ENCODE peak calls at places on chromosomes 13 and 19, in seven cellular contexts. A, J, O, Q, X, L and N are unnamed samples.

GRCh38 chr13:83895994-83896580 is 13.8 kb upstream of the SLITRK1 start:
- DNase-seq in A (no peak), J (no peak), O (no peak), Q (no peak), X (no peak), L (no peak), N (no peak)

GRCh38 chr19:10593820-10594637 is 6.9 kb upstream of the AP1M2 start:
- DNase-seq in A (no peak), J (no peak), O (no peak), Q (no peak), X (peak), L (no peak), N (no peak)

GRCh38 chr19:12884926-12885748 is 1.9 kb downstream of the KLF1 start:
- DNase-seq in A (no peak), J (peak), O (peak), Q (peak), X (peak), L (peak), N (peak)

GRCh38 chr13:105997436-105998232 is 537.8 kb downstream of the EFNB2 start:
- DNase-seq in A (no peak), J (no peak), O (no peak), Q (no peak), X (no peak), L (no peak), N (no peak)

GRCh38 chr19:14550201-14550754 is 20.9 kb downstream of the TECR start:
- DNase-seq in A (no peak), J (no peak), O (no peak), Q (no peak), X (no peak), L (peak), N (peak)

GRCh38 chr13:49865174-49865573 is 71.0 kb downstream of the SPRYD7 start:
- DNase-seq in A (no peak), J (no peak), O (no peak), Q (no peak), X (no peak), L (no peak), N (no peak)

GRCh38 chr13:89783221-89783755 is 1564.2 kb upstream of the MIR17HG start:
- DNase-seq in A (no peak), J (no peak), O (no peak), Q (no peak), X (no peak), L (no peak), N (no peak)

GRCh38 chr13:77952276-77952675 is 33.6 kb upstream of the EDNRB start:
- DNase-seq in A (no peak), J (no peak), O (no peak), Q (no peak), X (no peak), L (no peak), N (no peak)

GRCh38 chr13:114303700-114304327 is 10.5 kb upstream of the CHAMP1 start:
- DNase-seq in A (no peak), J (no peak), O (no peak), Q (no peak), X (no peak), L (no peak), N (no peak)

GRCh38 chr19:43651758-43652545 is 12.3 kb upstream of the CADM4 start:
- DNase-seq in A (no peak), J (peak), O (no peak), Q (peak), X (no peak), L (peak), N (peak)

GRCh38 chr13:87314822-87315221 is 356.3 kb upstream of the SLITRK5 start:
- DNase-seq in A (no peak), J (no peak), O (no peak), Q (no peak), X (no peak), L (no peak), N (no peak)

GRCh38 chr13:112029143-112029542 is 37.8 kb upstream of the SOX1 start:
- DNase-seq in A (no peak), J (no peak), O (no peak), Q (no peak), X (no peak), L (no peak), N (no peak)

GRCh38 chr13:113045214-113046007 is 60.2 kb upstream of the F7 start:
- DNase-seq in A (no peak), J (no peak), O (no peak), Q (no peak), X (no peak), L (no peak), N (no peak)

GRCh38 chr19:29591670-29592069 is 14.4 kb upstream of the POP4 start:
- DNase-seq in A (no peak), J (no peak), O (no peak), Q (no peak), X (no peak), L (no peak), N (no peak)

GRCh38 chr19:12205296-12205695 is 42.4 kb downstream of the ZNF136 start:
- DNase-seq in A (no peak), J (no peak), O (no peak), Q (no peak), X (no peak), L (no peak), N (no peak)

GRCh38 chr19:48350856-48351255 is 12.9 kb downstream of the TMEM143 start:
- DNase-seq in A (no peak), J (no peak), O (no peak), Q (no peak), X (no peak), L (no peak), N (no peak)

GRCh38 chr13:20053016-20053415 is 94.5 kb downstream of the ZMYM2 start:
- DNase-seq in A (no peak), J (no peak), O (no peak), Q (no peak), X (no peak), L (no peak), N (no peak)

DNA sequence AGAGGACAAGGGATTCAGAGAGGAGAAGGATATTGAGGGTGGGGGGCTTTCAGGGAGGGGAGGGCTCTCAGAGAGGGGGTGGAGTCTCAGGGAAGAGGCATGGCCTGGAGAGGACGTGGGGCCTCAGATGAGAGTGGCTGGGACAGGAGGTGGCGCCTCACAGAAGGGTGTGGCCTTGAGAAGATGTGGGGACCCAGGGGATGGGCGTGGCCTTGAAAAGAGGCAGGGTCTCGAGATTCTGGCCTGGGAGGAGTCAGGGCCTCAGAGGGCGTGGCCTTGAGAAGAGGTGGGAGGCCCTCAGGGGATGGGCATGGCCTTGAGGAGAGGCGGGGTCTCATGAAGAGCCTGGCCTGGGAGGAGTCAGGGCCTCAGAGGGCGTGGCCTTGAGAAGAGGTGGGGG is 23.7 kb upstream of the TNFSF14 start:
- DNase-seq in A (no peak), J (no peak), O (no peak), Q (peak), X (no peak), L (peak), N (no peak)
- TF ChIP-seq JUND in A (no peak), J (no peak), O (no peak), Q (no peak), X (no peak), L (no peak), N (no peak)

GRCh38 chr19:2276429-2276989 is 5.5 kb downstream of the PEAK3 start:
- DNase-seq in A (no peak), J (peak), O (no peak), Q (no peak), X (no peak), L (no peak), N (no peak)

GRCh38 chr19:2277138-2277537 is 4.8 kb downstream of the PEAK3 start:
- DNase-seq in A (no peak), J (no peak), O (no peak), Q (no peak), X (no peak), L (no peak), N (no peak)

GRCh38 chr19:2275588-2276428 is 6.2 kb downstream of the PEAK3 start:
- DNase-seq in A (no peak), J (peak), O (no peak), Q (no peak), X (no peak), L (no peak), N (no peak)

GRCh38 chr19:2280633-2281264 is 1.2 kb downstream of the PEAK3 start:
- DNase-seq in A (no peak), J (no peak), O (no peak), Q (no peak), X (no peak), L (no peak), N (no peak)

DNA sequence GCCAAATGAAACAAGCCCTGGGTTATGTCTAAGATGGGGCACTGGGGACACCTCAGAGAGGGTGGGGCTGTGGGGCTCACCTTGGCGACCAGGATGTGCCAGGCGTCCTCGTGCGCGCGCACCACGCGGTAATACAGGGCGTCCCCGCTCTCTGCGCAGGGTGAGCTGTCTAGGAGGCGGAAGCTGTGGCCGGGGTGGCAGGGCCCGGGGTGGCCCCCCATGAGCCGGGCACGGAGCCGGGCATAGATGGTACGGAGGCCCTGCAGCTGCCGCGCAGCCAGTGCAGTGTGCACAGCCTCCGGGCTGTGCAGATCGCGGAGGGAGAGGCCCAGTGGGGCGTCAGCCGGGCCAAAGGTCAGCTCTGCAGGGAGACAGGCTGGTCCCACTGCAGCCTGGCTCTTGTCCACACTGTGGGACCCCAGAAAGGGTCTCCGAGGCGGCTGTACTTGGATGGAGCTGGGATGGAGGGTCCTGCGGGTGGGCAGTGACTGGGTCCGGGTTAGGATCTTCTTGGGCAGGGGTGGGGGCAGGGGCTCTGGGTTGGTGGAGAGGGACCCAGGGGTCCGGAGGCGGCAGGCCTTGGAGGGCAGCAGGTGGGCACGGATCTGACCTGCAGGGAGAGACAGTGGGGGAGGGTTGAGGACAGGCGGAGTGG is 3.3 kb downstream of the PEAK3 start:
- DNase-seq in A (no peak), J (peak), O (no peak), Q (no peak), X (no peak), L (no peak), N (no peak)
- TF ChIP-seq JUND in A (no peak), J (no peak), O (no peak), Q (no peak), X (no peak), L (no peak), N (no peak)

GRCh38 chr19:6138066-6138465 is 2.6 kb downstream of the ACSBG2 start:
- DNase-seq in A (no peak), J (peak), O (no peak), Q (no peak), X (no peak), L (no peak), N (no peak)
- TF ChIP-seq JUND in A (no peak), J (no peak), O (no peak), Q (no peak), X (no peak), L (no peak), N (no peak)

GRCh38 chr19:2376784-2377519 is 16.9 kb downstream of the TMPRSS9 start:
- DNase-seq in A (no peak), J (no peak), O (no peak), Q (no peak), X (no peak), L (no peak), N (no peak)

GRCh38 chr19:2374808-2375207 is 14.7 kb downstream of the TMPRSS9 start:
- DNase-seq in A (no peak), J (no peak), O (no peak), Q (no peak), X (no peak), L (no peak), N (no peak)

GRCh38 chr19:2375341-2376121 is 15.5 kb downstream of the TMPRSS9 start:
- DNase-seq in A (no peak), J (no peak), O (no peak), Q (no peak), X (no peak), L (peak), N (peak)

GRCh38 chr19:2372076-2372612 is 12.1 kb downstream of the TMPRSS9 start:
- DNase-seq in A (no peak), J (no peak), O (no peak), Q (no peak), X (no peak), L (no peak), N (no peak)

GRCh38 chr19:2371656-2372055 is 11.6 kb downstream of the TMPRSS9 start:
- DNase-seq in A (no peak), J (no peak), O (no peak), Q (no peak), X (no peak), L (no peak), N (no peak)
- TF ChIP-seq JUND in A (no peak), J (no peak), O (no peak), Q (no peak), X (no peak), L (no peak), N (no peak)

DNA sequence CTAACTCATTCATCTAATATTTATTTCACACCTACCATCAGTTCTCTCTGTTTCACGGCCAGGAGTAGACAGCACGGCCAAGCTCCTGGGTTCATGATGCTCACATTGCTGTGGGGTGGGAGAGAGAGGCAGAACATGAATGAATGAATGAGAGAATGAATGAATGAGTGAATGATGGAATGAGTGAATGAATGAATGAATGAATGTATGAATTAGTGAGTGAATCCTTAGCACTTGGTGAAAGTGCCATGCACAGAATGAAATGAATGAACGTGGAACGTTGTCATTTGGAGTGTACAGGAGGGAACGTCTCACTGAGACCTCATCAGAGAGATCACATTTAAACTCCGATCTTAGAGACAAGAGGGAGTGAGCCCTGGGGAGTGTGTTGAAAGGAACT is 11.9 kb upstream of the KIR2DL4 start:
- DNase-seq in A (no peak), J (no peak), O (no peak), Q (no peak), X (no peak), L (no peak), N (no peak)
- TF ChIP-seq JUND in A (no peak), J (no peak), O (no peak), Q (no peak), X (no peak), L (no peak), N (no peak)

DNA sequence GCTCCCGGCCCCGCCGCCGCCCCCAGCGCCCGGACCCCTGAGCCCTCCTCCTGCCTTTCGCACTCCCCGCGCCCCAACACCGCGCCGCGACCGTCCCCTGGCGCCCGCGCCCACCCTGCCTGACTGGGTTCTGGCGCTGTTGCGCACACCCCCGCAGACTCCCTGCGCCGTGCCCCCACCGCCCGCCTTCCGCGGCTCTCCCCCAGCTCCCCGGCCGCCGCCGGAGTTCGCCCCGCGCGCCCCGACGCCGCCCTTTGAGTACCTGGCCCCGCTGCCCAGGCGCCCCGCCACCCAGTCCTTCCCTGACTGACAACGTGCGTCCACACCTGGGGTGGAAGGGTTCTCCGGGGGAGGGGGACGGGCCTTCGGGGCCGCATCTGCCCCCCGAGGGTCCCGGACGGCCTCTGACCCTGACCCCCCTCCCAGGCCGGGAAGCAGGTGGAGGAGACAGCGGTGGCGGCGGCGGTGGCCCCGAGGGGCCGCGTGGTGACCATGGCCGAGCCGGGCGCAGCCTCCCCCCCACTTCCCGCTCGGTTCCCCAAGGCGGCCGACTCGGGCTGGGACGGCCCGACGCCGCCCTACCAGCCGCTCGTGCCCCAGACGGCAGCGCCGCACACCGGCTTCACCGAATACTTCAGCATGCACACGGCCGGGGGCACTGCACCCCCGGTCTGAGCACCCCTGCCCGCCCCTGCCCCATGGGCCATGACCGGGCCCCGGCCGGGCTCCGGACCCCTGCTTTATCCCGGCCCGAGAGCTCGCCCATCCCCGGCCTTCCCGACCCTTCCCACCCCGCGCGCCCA is 1.4 kb upstream of the MEGF8 start:
- DNase-seq in A (no peak), J (peak), O (no peak), Q (no peak), X (no peak), L (no peak), N (no peak)
- TF ChIP-seq JUND in A (no peak), J (no peak), O (no peak), Q (no peak), X (no peak), L (no peak), N (no peak)

DNA sequence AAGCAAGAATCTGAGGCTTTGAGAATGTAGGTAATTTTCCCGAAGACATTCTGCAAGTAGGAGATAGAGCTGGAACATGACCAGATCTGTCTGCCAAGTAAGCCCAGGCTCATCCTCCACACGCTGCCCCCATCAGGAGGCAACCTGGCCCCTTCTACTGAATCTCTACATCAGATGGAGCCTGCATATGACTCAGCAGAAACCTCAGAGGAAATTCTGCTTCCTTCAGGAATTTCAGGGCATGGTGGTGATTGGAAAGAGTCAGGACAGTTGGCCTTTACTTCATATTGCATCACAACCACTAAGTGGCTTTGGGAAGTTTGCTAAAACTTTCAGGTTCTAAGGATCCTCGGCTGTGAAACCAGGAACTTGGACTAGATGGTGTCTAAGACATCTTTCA is 85.2 kb downstream of the LRRC63 start:
- DNase-seq in A (peak), J (no peak), O (no peak), Q (no peak), X (no peak), L (no peak), N (no peak)
- TF ChIP-seq JUND in A (no peak), J (peak), O (no peak), Q (no peak), X (no peak), L (peak), N (no peak)

GRCh38 chr13:79680485-79680884 is 199.5 kb downstream of the NDFIP2 start:
- DNase-seq in A (no peak), J (peak), O (no peak), Q (no peak), X (no peak), L (no peak), N (no peak)

GRCh38 chr13:79678100-79678499 is 197.1 kb downstream of the NDFIP2 start:
- DNase-seq in A (no peak), J (no peak), O (no peak), Q (peak), X (no peak), L (no peak), N (no peak)

GRCh38 chr13:79681069-79681468 is 200.1 kb downstream of the NDFIP2 start:
- DNase-seq in A (no peak), J (no peak), O (no peak), Q (no peak), X (no peak), L (no peak), N (no peak)

GRCh38 chr13:79682164-79682563 is 201.2 kb downstream of the NDFIP2 start:
- DNase-seq in A (no peak), J (no peak), O (no peak), Q (no peak), X (no peak), L (no peak), N (no peak)

GRCh38 chr13:79679334-79679733 is 198.4 kb downstream of the NDFIP2 start:
- DNase-seq in A (peak), J (peak), O (peak), Q (peak), X (no peak), L (peak), N (peak)
- TF ChIP-seq JUND in A (no peak), J (no peak), O (peak), Q (no peak), X (no peak), L (no peak), N (no peak)

DNA sequence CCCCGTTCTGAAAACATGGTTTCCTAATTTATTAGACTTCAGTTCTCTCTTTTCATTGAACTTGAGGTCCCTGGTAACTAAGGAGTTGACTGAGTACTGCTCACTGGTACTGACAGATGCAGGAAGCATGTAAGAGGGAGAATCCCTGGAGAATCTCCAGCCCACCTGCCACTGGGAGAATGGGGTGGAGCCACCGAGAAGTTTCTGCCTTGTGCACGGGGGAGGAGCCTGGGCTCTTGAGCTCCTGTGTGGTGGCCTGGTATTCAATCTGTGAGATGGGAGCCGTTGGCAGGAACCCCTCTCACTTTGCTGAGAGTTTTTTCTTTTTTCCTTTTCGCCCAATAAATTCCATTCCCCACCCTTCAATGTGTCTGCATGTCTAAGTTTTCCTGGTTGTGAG is 13.2 kb upstream of the AKAP11 start:
- DNase-seq in A (no peak), J (no peak), O (no peak), Q (no peak), X (no peak), L (peak), N (no peak)
- TF ChIP-seq JUND in A (no peak), J (no peak), O (no peak), Q (no peak), X (no peak), L (no peak), N (no peak)